ENCODE peak calls at places on chromosome 15, in four cellular contexts. K is CD8-positive, alpha-beta memory T cell; C is fibroblast of pulmonary artery; D is HFF-Myc. X is an unnamed sample.

GRCh38 chr15:81910997-81911396 is 134.8 kb downstream of the MEX3B start:
- DNase-seq in K (no peak), C (no peak), D (no peak), X (no peak)

GRCh38 chr15:63000706-63001105 is 41.8 kb upstream of the TPM1 start:
- DNase-seq in K (no peak), C (no peak), D (no peak), X (no peak)

GRCh38 chr15:52103217-52104207 is 9.1 kb downstream of the BCL2L10 start:
- DNase-seq in K (no peak), C (peak), D (peak), X (no peak)

GRCh38 chr15:30922469-30923311 is 19.0 kb downstream of the FAN1 start:
- DNase-seq in K (no peak), C (peak), D (no peak), X (no peak)

GRCh38 chr15:34125945-34126344 is 24.1 kb downstream of the PGBD4 start:
- DNase-seq in K (no peak), C (no peak), D (no peak), X (no peak)

GRCh38 chr15:82081904-82082810 is 36.3 kb upstream of the MEX3B start:
- DNase-seq in K (no peak), C (peak), D (peak), X (no peak)

GRCh38 chr15:38627684-38628277 is 63.2 kb upstream of the RASGRP1 start:
- DNase-seq in K (no peak), C (no peak), D (no peak), X (peak)

GRCh38 chr15:43517354-43518072 is at the start of gene MAP1A:
- DNase-seq in K (peak), C (peak), D (no peak), X (no peak)

GRCh38 chr15:73870700-73871408 is 2.5 kb upstream of the TBC1D21 start:
- DNase-seq in K (no peak), C (peak), D (no peak), X (peak)

GRCh38 chr15:81612631-81613030 is 238.6 kb upstream of the TMC3 start:
- DNase-seq in K (no peak), C (no peak), D (no peak), X (no peak)

GRCh38 chr15:27770769-27771554 is 328.2 kb downstream of the OCA2 start:
- DNase-seq in K (no peak), C (no peak), D (no peak), X (no peak)

GRCh38 chr15:78808550-78808949 is 2.7 kb downstream of the ADAMTS7 start:
- DNase-seq in K (peak), C (peak), D (peak), X (peak)

GRCh38 chr15:35308802-35309201 is 223.7 kb upstream of the NANOGP8 start:
- DNase-seq in K (no peak), C (peak), D (peak), X (peak)

GRCh38 chr15:57922780-57923179 is 142.7 kb downstream of the ALDH1A2 start:
- DNase-seq in K (no peak), C (peak), D (no peak), X (peak)

GRCh38 chr15:82854554-82854953 is 45.1 kb downstream of the WHAMM start:
- DNase-seq in K (no peak), C (no peak), D (no peak), X (no peak)

GRCh38 chr15:61075741-61076140 is 153.4 kb downstream of the RORA start:
- DNase-seq in K (no peak), C (no peak), D (no peak), X (no peak)

GRCh38 chr15:29670945-29671307 is 151.3 kb downstream of the TJP1 start:
- DNase-seq in K (no peak), C (peak), D (no peak), X (peak)

GRCh38 chr15:27483124-27483523 is 512.1 kb downstream of the GABRG3 start:
- DNase-seq in K (no peak), C (no peak), D (no peak), X (no peak)

GRCh38 chr15:44676676-44677075 is 13.2 kb upstream of the SPG11 start:
- DNase-seq in K (no peak), C (no peak), D (no peak), X (no peak)

DNA sequence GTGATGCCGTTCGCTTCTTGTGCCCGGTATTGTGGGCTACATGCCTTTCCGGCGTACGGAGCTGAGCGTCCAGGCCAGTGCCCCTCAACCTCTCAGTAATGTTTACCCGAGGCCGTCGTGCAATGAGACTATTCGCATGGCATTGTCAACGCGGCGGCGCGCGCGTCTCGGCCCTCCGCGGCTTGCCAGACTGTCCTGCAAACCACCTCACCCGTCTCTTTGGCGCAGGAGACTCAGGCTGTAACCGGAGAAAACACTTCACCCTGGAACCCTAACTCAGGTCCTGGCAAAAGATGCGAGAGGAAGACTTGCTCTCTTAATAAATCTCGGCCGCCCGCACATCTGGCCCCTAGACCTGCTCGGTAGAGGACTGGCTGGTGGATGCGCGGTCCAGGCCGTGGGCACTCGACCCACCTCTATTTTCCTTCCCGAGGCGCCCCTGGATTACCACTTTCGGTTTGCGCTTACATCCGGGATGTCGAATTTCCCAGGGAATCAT is 71.6 kb upstream of the POLG start:
- DNase-seq in K (no peak), C (no peak), D (no peak), X (no peak)
- H3K4me3 ChIP-seq in K (no peak), C (peak), D (no peak), X (peak)

GRCh38 chr15:49452595-49452994 is 29.6 kb downstream of the FGF7 start:
- DNase-seq in K (no peak), C (no peak), D (no peak), X (no peak)

GRCh38 chr15:49456166-49456565 is 33.1 kb downstream of the FGF7 start:
- DNase-seq in K (no peak), C (no peak), D (no peak), X (no peak)

GRCh38 chr15:49462242-49462641 is 39.2 kb downstream of the FGF7 start:
- DNase-seq in K (no peak), C (peak), D (no peak), X (no peak)

GRCh38 chr15:49460411-49460941 is 37.4 kb downstream of the FGF7 start:
- DNase-seq in K (no peak), C (no peak), D (no peak), X (no peak)

DNA sequence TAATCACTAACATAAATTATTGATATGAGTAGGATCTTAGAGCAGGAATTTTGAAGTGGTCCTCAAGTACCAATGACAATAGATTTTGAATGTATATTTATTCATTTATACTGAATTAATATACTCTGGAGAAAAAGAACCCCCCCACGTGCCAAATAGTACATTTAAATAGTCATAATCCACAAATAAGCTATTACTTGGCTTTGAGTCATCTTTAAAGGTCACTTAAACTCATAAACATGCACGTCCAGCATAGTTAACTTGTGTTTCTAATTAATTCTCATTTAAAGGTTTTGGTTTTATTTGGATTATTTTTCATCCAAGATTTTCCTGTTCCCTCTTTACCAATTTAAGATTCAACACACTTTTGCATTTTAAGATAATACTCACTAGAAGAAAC is 35.1 kb downstream of the FGF7 start:
- DNase-seq in K (no peak), C (no peak), D (peak), X (no peak)
- H3K4me3 ChIP-seq in K (no peak), C (no peak), D (no peak), X (no peak)

DNA sequence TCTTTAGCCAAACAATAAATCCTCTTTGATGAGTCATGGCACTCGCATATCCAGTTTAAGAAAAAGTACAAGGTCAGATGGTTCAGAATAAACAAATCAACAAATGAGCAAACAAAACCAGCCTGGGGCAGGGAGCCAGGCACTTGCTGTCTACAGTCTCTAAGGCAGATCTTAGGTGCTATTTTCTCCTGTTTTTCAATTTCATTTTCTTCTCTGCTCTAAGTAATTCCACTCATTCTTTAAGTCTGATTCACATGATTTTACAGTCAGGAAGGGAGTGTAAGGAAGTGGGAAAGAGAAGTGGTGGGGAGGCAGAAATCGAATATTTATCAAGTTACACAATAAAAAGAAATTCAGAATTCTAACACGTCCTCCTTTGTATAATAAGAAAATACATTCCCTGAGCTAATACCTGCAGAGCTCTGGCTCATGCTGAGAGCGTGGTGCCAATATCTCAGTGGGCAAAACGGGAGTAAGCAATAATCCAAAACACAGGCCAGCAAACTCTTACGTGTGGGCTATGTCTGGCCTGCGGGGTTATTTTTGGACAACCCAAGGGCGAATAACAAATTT is 298.6 kb downstream of the ADAMTS17 start:
- DNase-seq in K (no peak), C (peak), D (no peak), X (peak)
- H3K4me3 ChIP-seq in K (no peak), C (no peak), D (no peak), X (no peak)

DNA sequence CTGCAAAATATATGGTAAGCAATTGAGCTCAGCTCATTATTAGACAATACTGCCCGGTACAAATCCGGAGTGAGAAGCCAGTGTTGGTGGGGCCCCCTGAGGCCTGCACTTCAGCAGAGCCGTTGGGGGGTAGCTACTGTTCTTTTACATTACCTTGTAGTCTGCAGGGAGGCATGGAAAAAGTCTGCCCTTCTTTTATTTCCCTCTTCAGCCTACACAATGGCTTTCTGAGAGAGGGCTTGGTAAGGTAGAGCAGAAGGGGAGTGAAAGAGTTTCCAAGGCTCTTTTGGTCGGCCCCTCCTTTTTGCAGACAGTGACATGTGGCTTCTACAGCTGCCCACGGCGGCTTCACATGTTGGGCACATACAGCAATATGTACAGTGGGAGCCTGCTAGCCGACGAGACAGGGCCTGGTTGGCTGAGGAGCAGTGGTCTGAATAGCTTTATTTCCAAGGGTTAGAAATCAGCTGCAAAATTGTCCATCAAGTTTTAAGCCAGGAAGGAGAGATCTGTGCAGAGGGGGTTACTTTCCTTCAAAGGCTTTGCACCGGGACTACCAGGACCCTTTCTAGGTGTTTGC is 3.9 kb downstream of the INAFM2 start:
- DNase-seq in K (no peak), C (no peak), D (no peak), X (no peak)
- H3K4me3 ChIP-seq in K (no peak), C (no peak), D (no peak), X (no peak)

GRCh38 chr15:80580536-80581260 is 114.4 kb upstream of the ABHD17C start:
- DNase-seq in K (no peak), C (no peak), D (no peak), X (no peak)

GRCh38 chr15:80582816-80583423 is 112.2 kb upstream of the ABHD17C start:
- DNase-seq in K (no peak), C (no peak), D (no peak), X (no peak)

GRCh38 chr15:80579611-80580010 is 115.5 kb upstream of the ABHD17C start:
- DNase-seq in K (no peak), C (no peak), D (no peak), X (no peak)

GRCh38 chr15:80580107-80580506 is 115.0 kb upstream of the ABHD17C start:
- DNase-seq in K (no peak), C (peak), D (peak), X (no peak)

DNA sequence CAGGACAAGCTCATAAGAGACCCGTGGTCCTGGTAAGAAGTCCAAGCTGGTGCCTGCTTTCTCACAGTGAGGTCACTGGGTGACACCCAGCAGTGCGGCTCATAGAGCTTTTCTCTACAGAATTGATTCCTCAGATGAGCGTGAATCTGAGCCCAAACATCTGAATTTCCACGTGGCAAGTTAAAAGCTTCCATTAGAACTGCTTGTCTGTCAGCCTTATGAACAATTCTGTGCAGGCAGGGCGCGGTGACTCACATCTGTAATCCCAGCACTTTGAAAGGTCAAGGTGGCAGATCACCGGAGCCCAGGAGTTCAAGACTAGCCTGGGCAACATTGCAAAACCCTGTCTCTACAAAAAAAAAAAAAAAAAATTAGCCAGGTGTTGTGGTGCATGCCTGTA is 113.1 kb upstream of the ABHD17C start:
- DNase-seq in K (no peak), C (no peak), D (no peak), X (no peak)
- H3K4me3 ChIP-seq in K (no peak), C (no peak), D (no peak), X (no peak)

DNA sequence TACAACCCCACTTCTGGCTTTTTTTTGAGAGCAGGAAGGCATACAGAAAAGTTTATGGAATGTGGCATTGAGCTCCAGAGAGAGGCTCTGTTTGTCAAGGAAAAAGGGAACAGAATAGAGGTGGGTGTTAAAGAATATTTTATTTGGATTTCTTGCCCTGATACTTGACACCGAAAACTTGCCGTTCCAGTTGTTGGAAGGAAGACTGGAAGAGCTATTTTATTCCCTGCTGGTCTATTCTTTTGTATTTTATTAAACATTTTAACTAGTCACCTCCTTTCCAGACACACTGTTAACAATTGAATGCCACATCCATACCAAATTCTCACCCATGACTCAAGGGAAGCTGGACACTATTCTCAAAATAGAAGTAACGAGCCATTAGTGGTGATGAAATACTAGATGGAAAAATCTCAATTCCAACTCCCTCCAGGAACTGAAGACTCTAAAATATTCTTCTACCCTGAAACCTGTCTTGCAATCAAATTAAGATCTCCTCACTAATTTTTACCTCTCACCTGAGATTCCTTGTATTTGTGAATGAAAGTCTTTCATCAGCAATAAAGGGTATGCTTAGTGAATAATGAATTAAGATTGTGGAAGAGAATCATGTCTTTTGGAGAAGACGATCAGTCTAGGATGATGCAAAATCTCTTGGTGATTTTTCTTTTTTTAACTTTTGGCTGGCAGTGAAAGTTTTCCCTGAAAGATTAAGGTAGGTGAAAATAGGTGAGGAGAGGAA is 28.5 kb downstream of the GREM1 start:
- DNase-seq in K (no peak), C (no peak), D (no peak), X (no peak)
- H3K4me3 ChIP-seq in K (no peak), C (no peak), D (no peak), X (no peak)

X was measured in small intestine.